ENCODE peak calls at places on chromosomes 3 and 15, in six cellular contexts. W is fibroblast of the conjunctiva; X is substantia nigra; H is osteocyte; G is ELR; P is activated CD8-positive, alpha-beta memory T cell treated with anti-CD3 and anti-CD28 coated beads for 48 hours. T is an unnamed sample.

GRCh38 chr3:179182892-179183291 is 34.7 kb downstream of the PIK3CA start:
- DNase-seq in W (no peak), X (no peak), H (no peak), G (no peak), P (no peak), T (peak)

GRCh38 chr15:92848852-92849598 is 51.1 kb upstream of the CHD2 start:
- DNase-seq in W (peak), X (no peak), H (no peak), G (no peak), P (no peak), T (peak)

GRCh38 chr3:31541102-31541501 is 8.4 kb downstream of the STT3B start:
- DNase-seq in W (no peak), X (no peak), H (no peak), G (no peak), P (no peak), T (peak)

GRCh38 chr15:70291295-70291694 is 193.6 kb upstream of the TLE3 start:
- DNase-seq in W (no peak), X (no peak), H (no peak), G (no peak), P (no peak), T (no peak)

GRCh38 chr3:196111939-196112386 is 30.1 kb upstream of the TFRC start:
- DNase-seq in W (no peak), X (no peak), H (no peak), G (no peak), P (no peak), T (no peak)

GRCh38 chr15:56243117-56243773 is 434 bp downstream of the RFX7 start:
- DNase-seq in W (no peak), X (peak), H (no peak), G (peak), P (peak), T (peak)

GRCh38 chr3:120393252-120393651 is 44.1 kb upstream of the LRRC58 start:
- DNase-seq in W (no peak), X (no peak), H (no peak), G (peak), P (no peak), T (no peak)

GRCh38 chr15:76972420-76973361 is 22.2 kb upstream of the PSTPIP1 start:
- DNase-seq in W (no peak), X (no peak), H (peak), G (no peak), P (no peak), T (peak)

GRCh38 chr3:124926426-124927116 is 8.0 kb downstream of the MUC13 start:
- DNase-seq in W (no peak), X (no peak), H (no peak), G (peak), P (no peak), T (no peak)

GRCh38 chr3:70824785-70825184 is 512.3 kb upstream of the MDFIC2 start:
- DNase-seq in W (peak), X (no peak), H (no peak), G (peak), P (no peak), T (peak)

GRCh38 chr3:71530903-71531535 is 52.5 kb downstream of the FOXP1 start:
- DNase-seq in W (no peak), X (no peak), H (no peak), G (no peak), P (no peak), T (no peak)

GRCh38 chr3:5731100-5731499 is 543.6 kb downstream of the EDEM1 start:
- DNase-seq in W (no peak), X (no peak), H (no peak), G (no peak), P (no peak), T (no peak)